ENCODE peak calls at places on chromosomes 1 and 21, in four cellular contexts. One of them, this sample, is unnamed.

GRCh38 chr1:156776942-156777341 is 9.6 kb downstream of the PRCC start:
- ATAC-seq in SK-N-SH treated with all-trans-retinoic acid at 6 μM for 48 hours: no peak
- ATAC-seq in stimulated activated effector memory CD8-positive, alpha-beta T cell treated with anti-CD3 and anti-CD28 coated beads, Interleukin-12 subunit alpha, Interleukin-12 subunit beta, amount 100 ng/mL, for 72 hours: no peak
- ATAC-seq in activated naive CD4-positive, alpha-beta T cell treated with anti-CD3 and anti-CD28 coated beads, Interleukin-2, amount 50 U/mL, for 72 hours: no peak
- ATAC-seq in this sample: no peak

GRCh38 chr1:35301674-35302392 is 33.3 kb downstream of the ZMYM4 start:
- ATAC-seq in SK-N-SH treated with all-trans-retinoic acid at 6 μM for 48 hours: no peak
- ATAC-seq in stimulated activated effector memory CD8-positive, alpha-beta T cell treated with anti-CD3 and anti-CD28 coated beads, Interleukin-12 subunit alpha, Interleukin-12 subunit beta, amount 100 ng/mL, for 72 hours: no peak
- ATAC-seq in activated naive CD4-positive, alpha-beta T cell treated with anti-CD3 and anti-CD28 coated beads, Interleukin-2, amount 50 U/mL, for 72 hours: no peak
- ATAC-seq in this sample: no peak

GRCh38 chr1:234600418-234601216 is 9.4 kb downstream of the IRF2BP2 start:
- ATAC-seq in SK-N-SH treated with all-trans-retinoic acid at 6 μM for 48 hours: peak
- ATAC-seq in stimulated activated effector memory CD8-positive, alpha-beta T cell treated with anti-CD3 and anti-CD28 coated beads, Interleukin-12 subunit alpha, Interleukin-12 subunit beta, amount 100 ng/mL, for 72 hours: peak
- ATAC-seq in activated naive CD4-positive, alpha-beta T cell treated with anti-CD3 and anti-CD28 coated beads, Interleukin-2, amount 50 U/mL, for 72 hours: no peak
- ATAC-seq in this sample: no peak

GRCh38 chr1:173100476-173101107 is 49.9 kb upstream of the TNFSF18 start:
- ATAC-seq in SK-N-SH treated with all-trans-retinoic acid at 6 μM for 48 hours: no peak
- ATAC-seq in stimulated activated effector memory CD8-positive, alpha-beta T cell treated with anti-CD3 and anti-CD28 coated beads, Interleukin-12 subunit alpha, Interleukin-12 subunit beta, amount 100 ng/mL, for 72 hours: no peak
- ATAC-seq in activated naive CD4-positive, alpha-beta T cell treated with anti-CD3 and anti-CD28 coated beads, Interleukin-2, amount 50 U/mL, for 72 hours: no peak
- ATAC-seq in this sample: no peak

GRCh38 chr1:157115429-157115838 is 15.8 kb upstream of the ETV3L start:
- ATAC-seq in SK-N-SH treated with all-trans-retinoic acid at 6 μM for 48 hours: no peak
- ATAC-seq in stimulated activated effector memory CD8-positive, alpha-beta T cell treated with anti-CD3 and anti-CD28 coated beads, Interleukin-12 subunit alpha, Interleukin-12 subunit beta, amount 100 ng/mL, for 72 hours: no peak
- ATAC-seq in activated naive CD4-positive, alpha-beta T cell treated with anti-CD3 and anti-CD28 coated beads, Interleukin-2, amount 50 U/mL, for 72 hours: no peak
- ATAC-seq in this sample: no peak

GRCh38 chr1:201737350-201738060 is 91.5 kb upstream of the IPO9 start:
- ATAC-seq in SK-N-SH treated with all-trans-retinoic acid at 6 μM for 48 hours: peak
- ATAC-seq in stimulated activated effector memory CD8-positive, alpha-beta T cell treated with anti-CD3 and anti-CD28 coated beads, Interleukin-12 subunit alpha, Interleukin-12 subunit beta, amount 100 ng/mL, for 72 hours: no peak
- ATAC-seq in activated naive CD4-positive, alpha-beta T cell treated with anti-CD3 and anti-CD28 coated beads, Interleukin-2, amount 50 U/mL, for 72 hours: no peak
- ATAC-seq in this sample: no peak

GRCh38 chr1:107526524-107527198 is 385.8 kb downstream of the NTNG1 start:
- ATAC-seq in SK-N-SH treated with all-trans-retinoic acid at 6 μM for 48 hours: no peak
- ATAC-seq in stimulated activated effector memory CD8-positive, alpha-beta T cell treated with anti-CD3 and anti-CD28 coated beads, Interleukin-12 subunit alpha, Interleukin-12 subunit beta, amount 100 ng/mL, for 72 hours: no peak
- ATAC-seq in activated naive CD4-positive, alpha-beta T cell treated with anti-CD3 and anti-CD28 coated beads, Interleukin-2, amount 50 U/mL, for 72 hours: no peak
- ATAC-seq in this sample: no peak

GRCh38 chr1:2072891-2073290 is 22.7 kb downstream of the PRKCZ start:
- ATAC-seq in SK-N-SH treated with all-trans-retinoic acid at 6 μM for 48 hours: no peak
- ATAC-seq in stimulated activated effector memory CD8-positive, alpha-beta T cell treated with anti-CD3 and anti-CD28 coated beads, Interleukin-12 subunit alpha, Interleukin-12 subunit beta, amount 100 ng/mL, for 72 hours: no peak
- ATAC-seq in activated naive CD4-positive, alpha-beta T cell treated with anti-CD3 and anti-CD28 coated beads, Interleukin-2, amount 50 U/mL, for 72 hours: no peak
- ATAC-seq in this sample: no peak

GRCh38 chr1:25743164-25744139 is 56.5 kb upstream of the SELENON start:
- ATAC-seq in SK-N-SH treated with all-trans-retinoic acid at 6 μM for 48 hours: no peak
- ATAC-seq in stimulated activated effector memory CD8-positive, alpha-beta T cell treated with anti-CD3 and anti-CD28 coated beads, Interleukin-12 subunit alpha, Interleukin-12 subunit beta, amount 100 ng/mL, for 72 hours: no peak
- ATAC-seq in activated naive CD4-positive, alpha-beta T cell treated with anti-CD3 and anti-CD28 coated beads, Interleukin-2, amount 50 U/mL, for 72 hours: no peak
- ATAC-seq in this sample: no peak

GRCh38 chr21:34517039-34517438 is 5.0 kb upstream of the KCNE1 start:
- ATAC-seq in SK-N-SH treated with all-trans-retinoic acid at 6 μM for 48 hours: no peak
- ATAC-seq in stimulated activated effector memory CD8-positive, alpha-beta T cell treated with anti-CD3 and anti-CD28 coated beads, Interleukin-12 subunit alpha, Interleukin-12 subunit beta, amount 100 ng/mL, for 72 hours: no peak
- ATAC-seq in activated naive CD4-positive, alpha-beta T cell treated with anti-CD3 and anti-CD28 coated beads, Interleukin-2, amount 50 U/mL, for 72 hours: peak
- ATAC-seq in this sample: peak

GRCh38 chr21:42660118-42660470 is 6.7 kb downstream of the PDE9A start:
- ATAC-seq in SK-N-SH treated with all-trans-retinoic acid at 6 μM for 48 hours: no peak
- ATAC-seq in stimulated activated effector memory CD8-positive, alpha-beta T cell treated with anti-CD3 and anti-CD28 coated beads, Interleukin-12 subunit alpha, Interleukin-12 subunit beta, amount 100 ng/mL, for 72 hours: no peak
- ATAC-seq in activated naive CD4-positive, alpha-beta T cell treated with anti-CD3 and anti-CD28 coated beads, Interleukin-2, amount 50 U/mL, for 72 hours: no peak
- ATAC-seq in this sample: no peak

GRCh38 chr1:5780324-5780716 is 211.9 kb downstream of the NPHP4 start:
- ATAC-seq in SK-N-SH treated with all-trans-retinoic acid at 6 μM for 48 hours: no peak
- ATAC-seq in stimulated activated effector memory CD8-positive, alpha-beta T cell treated with anti-CD3 and anti-CD28 coated beads, Interleukin-12 subunit alpha, Interleukin-12 subunit beta, amount 100 ng/mL, for 72 hours: no peak
- ATAC-seq in activated naive CD4-positive, alpha-beta T cell treated with anti-CD3 and anti-CD28 coated beads, Interleukin-2, amount 50 U/mL, for 72 hours: no peak
- ATAC-seq in this sample: no peak

GRCh38 chr21:39020751-39021474 is 162.3 kb downstream of the PSMG1 start:
- ATAC-seq in SK-N-SH treated with all-trans-retinoic acid at 6 μM for 48 hours: peak
- ATAC-seq in stimulated activated effector memory CD8-positive, alpha-beta T cell treated with anti-CD3 and anti-CD28 coated beads, Interleukin-12 subunit alpha, Interleukin-12 subunit beta, amount 100 ng/mL, for 72 hours: no peak
- ATAC-seq in activated naive CD4-positive, alpha-beta T cell treated with anti-CD3 and anti-CD28 coated beads, Interleukin-2, amount 50 U/mL, for 72 hours: no peak
- ATAC-seq in this sample: no peak

GRCh38 chr1:230270940-230271325 is 155.2 kb downstream of the PGBD5 start:
- ATAC-seq in SK-N-SH treated with all-trans-retinoic acid at 6 μM for 48 hours: peak
- ATAC-seq in stimulated activated effector memory CD8-positive, alpha-beta T cell treated with anti-CD3 and anti-CD28 coated beads, Interleukin-12 subunit alpha, Interleukin-12 subunit beta, amount 100 ng/mL, for 72 hours: peak
- ATAC-seq in activated naive CD4-positive, alpha-beta T cell treated with anti-CD3 and anti-CD28 coated beads, Interleukin-2, amount 50 U/mL, for 72 hours: peak
- ATAC-seq in this sample: peak

GRCh38 chr1:41874903-41875411 is 43.8 kb downstream of the HIVEP3 start:
- ATAC-seq in SK-N-SH treated with all-trans-retinoic acid at 6 μM for 48 hours: peak
- ATAC-seq in stimulated activated effector memory CD8-positive, alpha-beta T cell treated with anti-CD3 and anti-CD28 coated beads, Interleukin-12 subunit alpha, Interleukin-12 subunit beta, amount 100 ng/mL, for 72 hours: no peak
- ATAC-seq in activated naive CD4-positive, alpha-beta T cell treated with anti-CD3 and anti-CD28 coated beads, Interleukin-2, amount 50 U/mL, for 72 hours: no peak
- ATAC-seq in this sample: no peak

GRCh38 chr1:24385160-24385939 is 28.2 kb downstream of the STPG1 start:
- ATAC-seq in SK-N-SH treated with all-trans-retinoic acid at 6 μM for 48 hours: peak
- ATAC-seq in stimulated activated effector memory CD8-positive, alpha-beta T cell treated with anti-CD3 and anti-CD28 coated beads, Interleukin-12 subunit alpha, Interleukin-12 subunit beta, amount 100 ng/mL, for 72 hours: peak
- ATAC-seq in activated naive CD4-positive, alpha-beta T cell treated with anti-CD3 and anti-CD28 coated beads, Interleukin-2, amount 50 U/mL, for 72 hours: peak
- ATAC-seq in this sample: peak

GRCh38 chr1:87329051-87329755 is 523 bp downstream of the LMO4 start:
- ATAC-seq in SK-N-SH treated with all-trans-retinoic acid at 6 μM for 48 hours: peak
- ATAC-seq in stimulated activated effector memory CD8-positive, alpha-beta T cell treated with anti-CD3 and anti-CD28 coated beads, Interleukin-12 subunit alpha, Interleukin-12 subunit beta, amount 100 ng/mL, for 72 hours: peak
- ATAC-seq in activated naive CD4-positive, alpha-beta T cell treated with anti-CD3 and anti-CD28 coated beads, Interleukin-2, amount 50 U/mL, for 72 hours: peak
- ATAC-seq in this sample: peak